ENCODE peak calls at places on chromosomes 7 and 10, in nine cellular contexts. One of them, this sample, is unnamed.

GRCh38 chr7:156515911-156516790 is 124.4 kb upstream of the RNF32 start:
- DNase-seq in NCI-H1092: no peak
- DNase-seq in chondrocyte: no peak
- DNase-seq in activated naive CD8-positive, alpha-beta T cell treated with anti-CD3 and anti-CD28 coated beads, Interleukin-2, amount 50 U/mL, for 24 hours: no peak
- DNase-seq in C1 segment of cervical spinal cord: no peak
- DNase-seq in NCI-H460: no peak
- DNase-seq in A549: no peak
- DNase-seq in NB4: no peak
- DNase-seq in stimulated activated CD4-positive, alpha-beta T cell treated with anti-CD3 and anti-CD28 coated beads, Interleukin-15, amount 100 ng/mL, for 24 hours: no peak
- DNase-seq in this sample: no peak

GRCh38 chr7:4245135-4245865 is 436.8 kb upstream of the FOXK1 start:
- DNase-seq in NCI-H1092: no peak
- DNase-seq in chondrocyte: peak; percentile 92
- DNase-seq in activated naive CD8-positive, alpha-beta T cell treated with anti-CD3 and anti-CD28 coated beads, Interleukin-2, amount 50 U/mL, for 24 hours: no peak
- DNase-seq in C1 segment of cervical spinal cord: no peak
- DNase-seq in NCI-H460: no peak
- DNase-seq in A549: no peak
- DNase-seq in NB4: no peak
- DNase-seq in stimulated activated CD4-positive, alpha-beta T cell treated with anti-CD3 and anti-CD28 coated beads, Interleukin-15, amount 100 ng/mL, for 24 hours: no peak
- DNase-seq in this sample: no peak

GRCh38 chr10:60958892-60959601 is 15.1 kb upstream of the RHOBTB1 start:
- DNase-seq in NCI-H1092: no peak
- DNase-seq in chondrocyte: no peak
- DNase-seq in activated naive CD8-positive, alpha-beta T cell treated with anti-CD3 and anti-CD28 coated beads, Interleukin-2, amount 50 U/mL, for 24 hours: no peak
- DNase-seq in C1 segment of cervical spinal cord: no peak
- DNase-seq in NCI-H460: no peak
- DNase-seq in A549: no peak
- DNase-seq in NB4: no peak
- DNase-seq in stimulated activated CD4-positive, alpha-beta T cell treated with anti-CD3 and anti-CD28 coated beads, Interleukin-15, amount 100 ng/mL, for 24 hours: no peak
- DNase-seq in this sample: no peak

GRCh38 chr7:151381083-151381332 is 28.8 kb downstream of the WDR86 start:
- DNase-seq in NCI-H1092: no peak
- DNase-seq in chondrocyte: no peak
- DNase-seq in activated naive CD8-positive, alpha-beta T cell treated with anti-CD3 and anti-CD28 coated beads, Interleukin-2, amount 50 U/mL, for 24 hours: no peak
- DNase-seq in C1 segment of cervical spinal cord: no peak
- DNase-seq in NCI-H460: no peak
- DNase-seq in A549: no peak
- DNase-seq in NB4: peak; percentile 57
- DNase-seq in stimulated activated CD4-positive, alpha-beta T cell treated with anti-CD3 and anti-CD28 coated beads, Interleukin-15, amount 100 ng/mL, for 24 hours: no peak
- DNase-seq in this sample: no peak

GRCh38 chr10:43259981-43260761 is 6.7 kb downstream of the RASGEF1A start:
- DNase-seq in NCI-H1092: no peak
- DNase-seq in chondrocyte: peak; percentile 90
- DNase-seq in activated naive CD8-positive, alpha-beta T cell treated with anti-CD3 and anti-CD28 coated beads, Interleukin-2, amount 50 U/mL, for 24 hours: no peak
- DNase-seq in C1 segment of cervical spinal cord: no peak
- DNase-seq in NCI-H460: no peak
- DNase-seq in A549: no peak
- DNase-seq in NB4: peak; percentile 28
- DNase-seq in stimulated activated CD4-positive, alpha-beta T cell treated with anti-CD3 and anti-CD28 coated beads, Interleukin-15, amount 100 ng/mL, for 24 hours: no peak
- DNase-seq in this sample: no peak

GRCh38 chr7:93004906-93005305 is 112.9 kb downstream of the SAMD9 start:
- DNase-seq in NCI-H1092: no peak
- DNase-seq in chondrocyte: no peak
- DNase-seq in activated naive CD8-positive, alpha-beta T cell treated with anti-CD3 and anti-CD28 coated beads, Interleukin-2, amount 50 U/mL, for 24 hours: no peak
- DNase-seq in C1 segment of cervical spinal cord: no peak
- DNase-seq in NCI-H460: no peak
- DNase-seq in A549: no peak
- DNase-seq in NB4: no peak
- DNase-seq in stimulated activated CD4-positive, alpha-beta T cell treated with anti-CD3 and anti-CD28 coated beads, Interleukin-15, amount 100 ng/mL, for 24 hours: no peak
- DNase-seq in this sample: no peak

GRCh38 chr10:24385776-24386175 is 176.8 kb downstream of the KIAA1217 start:
- DNase-seq in NCI-H1092: no peak
- DNase-seq in chondrocyte: no peak
- DNase-seq in activated naive CD8-positive, alpha-beta T cell treated with anti-CD3 and anti-CD28 coated beads, Interleukin-2, amount 50 U/mL, for 24 hours: no peak
- DNase-seq in C1 segment of cervical spinal cord: no peak
- DNase-seq in NCI-H460: no peak
- DNase-seq in A549: no peak
- DNase-seq in NB4: no peak
- DNase-seq in stimulated activated CD4-positive, alpha-beta T cell treated with anti-CD3 and anti-CD28 coated beads, Interleukin-15, amount 100 ng/mL, for 24 hours: no peak
- DNase-seq in this sample: no peak

GRCh38 chr10:43221419-43222293 is 45.2 kb downstream of the RASGEF1A start:
- DNase-seq in NCI-H1092: no peak
- DNase-seq in chondrocyte: peak; percentile 79
- DNase-seq in activated naive CD8-positive, alpha-beta T cell treated with anti-CD3 and anti-CD28 coated beads, Interleukin-2, amount 50 U/mL, for 24 hours: peak; percentile 1
- DNase-seq in C1 segment of cervical spinal cord: no peak
- DNase-seq in NCI-H460: no peak
- DNase-seq in A549: peak; percentile 21
- DNase-seq in NB4: peak; percentile 28
- DNase-seq in stimulated activated CD4-positive, alpha-beta T cell treated with anti-CD3 and anti-CD28 coated beads, Interleukin-15, amount 100 ng/mL, for 24 hours: peak; percentile 6
- DNase-seq in this sample: no peak

This sample was measured in NCI-H82.